ENCODE peak calls at places on chromosomes 1 and 21, in nine cellular contexts. N is CD4-positive, alpha-beta memory T cell; X is activated CD4-positive, alpha-beta T cell treated with anti-CD3 and anti-CD28 coated beads for 48 hours; E is cardiac muscle cell; S is heart right ventricle; B is nephron progenitor cell; M is CD8-positive, alpha-beta memory T cell; V is bronchial epithelial cell; Z is AG08396. C is an unnamed sample.

GRCh38 chr1:81703352-81703735 is 97.4 kb upstream of the ADGRL2 start:
- DNase-seq in N (no peak), X (no peak), E (no peak), S (no peak), B (no peak), M (no peak), V (peak; percentile 73), Z (no peak), C (no peak)

GRCh38 chr1:85342177-85342576 is 65.7 kb upstream of the BCL10 start:
- DNase-seq in N (no peak), X (no peak), E (no peak), S (no peak), B (no peak), M (no peak), V (peak; percentile 45), Z (no peak), C (no peak)

GRCh38 chr21:36470294-36470693 is 9.6 kb downstream of the CLDN14 start:
- DNase-seq in N (no peak), X (no peak), E (no peak), S (no peak), B (no peak), M (no peak), V (no peak), Z (no peak), C (no peak)

GRCh38 chr1:184424945-184425344 is 38.1 kb downstream of the C1orf21 start:
- DNase-seq in N (no peak), X (no peak), E (no peak), S (no peak), B (no peak), M (no peak), V (peak; percentile 48), Z (no peak), C (no peak)

GRCh38 chr1:94514095-94514727 is 27.3 kb downstream of the F3 start:
- DNase-seq in N (no peak), X (peak; percentile 9), E (peak; percentile 65), S (no peak), B (peak; percentile 43), M (no peak), V (peak; percentile 44), Z (no peak), C (peak; percentile 34)

GRCh38 chr1:30763654-30764248 is 6.2 kb upstream of the LAPTM5 start:
- DNase-seq in N (no peak), X (no peak), E (no peak), S (no peak), B (peak; percentile 61), M (no peak), V (no peak), Z (peak; percentile 58), C (peak; percentile 37)

GRCh38 chr1:240109920-240110685 is 18.4 kb downstream of the FMN2 start:
- DNase-seq in N (no peak), X (no peak), E (peak; percentile 21), S (no peak), B (no peak), M (no peak), V (no peak), Z (no peak), C (no peak)

GRCh38 chr1:87106867-87107266 is 192.4 kb downstream of the HS2ST1 start:
- DNase-seq in N (no peak), X (no peak), E (no peak), S (no peak), B (no peak), M (no peak), V (no peak), Z (no peak), C (no peak)

GRCh38 chr1:154456631-154457030 is 45.4 kb upstream of the TDRD10 start:
- DNase-seq in N (no peak), X (no peak), E (no peak), S (no peak), B (no peak), M (no peak), V (no peak), Z (no peak), C (no peak)

GRCh38 chr1:9494936-9495758 is 44.1 kb upstream of the SLC25A33 start:
- DNase-seq in N (peak; percentile 61), X (peak; percentile 77), E (peak; percentile 73), S (peak; percentile 19), B (peak; percentile 78), M (peak; percentile 44), V (no peak), Z (peak; percentile 77), C (no peak)

GRCh38 chr21:14526816-14527689 is 19.1 kb downstream of the SAMSN1 start:
- DNase-seq in N (peak; percentile 27), X (no peak), E (peak; percentile 42), S (no peak), B (no peak), M (no peak), V (no peak), Z (no peak), C (no peak)

GRCh38 chr1:16095447-16095846 is 22.0 kb upstream of the FAM131C start:
- DNase-seq in N (no peak), X (no peak), E (no peak), S (no peak), B (no peak), M (no peak), V (no peak), Z (no peak), C (no peak)

GRCh38 chr1:30977105-30977504 is 68.5 kb upstream of the SDC3 start:
- DNase-seq in N (no peak), X (no peak), E (no peak), S (no peak), B (no peak), M (no peak), V (peak; percentile 12), Z (no peak), C (no peak)

GRCh38 chr1:24483441-24483840 is 19.2 kb upstream of the RCAN3 start:
- DNase-seq in N (peak; percentile 41), X (peak; percentile 56), E (no peak), S (no peak), B (no peak), M (no peak), V (no peak), Z (no peak), C (no peak)